ENCODE peak calls at places on chromosomes 7 and 10, in nine cellular contexts. N is endodermal cell; S is CD8-positive, alpha-beta memory T cell; K is CD8-positive, alpha-beta T cell; M is Panc1; Y is ovary; F is astrocyte; T is lung; W is right lobe of liver. U is an unnamed sample.

GRCh38 chr10:103765981-103766380 is 89.4 kb downstream of the SH3PXD2A start:
- DNase-seq in N (no peak), S (peak; percentile 77), K (peak; percentile 81), M (no peak), Y (no peak), F (no peak), T (no peak), W (peak; percentile 57), U (no peak)

GRCh38 chr10:91513598-91513997 is 103.5 kb downstream of the HECTD2 start:
- DNase-seq in N (no peak), S (no peak), K (no peak), M (no peak), Y (no peak), F (no peak), T (no peak), W (no peak), U (no peak)

GRCh38 chr7:106345421-106346166 is 60.8 kb upstream of the NAMPT start:
- DNase-seq in N (no peak), S (no peak), K (no peak), M (no peak), Y (no peak), F (peak; percentile 49), T (no peak), W (no peak), U (no peak)

GRCh38 chr7:8261711-8262695 is at the start of gene ICA1:
- DNase-seq in N (peak; percentile 92), S (no peak), K (no peak), M (no peak), Y (peak; percentile 41), F (peak; percentile 20), T (peak; percentile 80), W (peak; percentile 69), U (peak; percentile 20)

GRCh38 chr7:69656890-69657289 is 58.6 kb downstream of the AUTS2 start:
- DNase-seq in N (no peak), S (no peak), K (no peak), M (no peak), Y (no peak), F (peak; percentile 40), T (no peak), W (peak; percentile 40), U (peak; percentile 51)

GRCh38 chr10:61464461-61465215 is 11.5 kb upstream of the TMEM26 start:
- DNase-seq in N (no peak), S (no peak), K (no peak), M (no peak), Y (no peak), F (peak; percentile 85), T (no peak), W (no peak), U (no peak)

GRCh38 chr7:46557295-46557711 is 636.2 kb upstream of the IGFBP3 start:
- DNase-seq in N (no peak), S (no peak), K (no peak), M (no peak), Y (no peak), F (peak; percentile 59), T (no peak), W (no peak), U (no peak)

GRCh38 chr10:43046288-43046991 is 30.4 kb upstream of the RET start:
- DNase-seq in N (peak; percentile 68), S (no peak), K (no peak), M (no peak), Y (peak; percentile 4), F (no peak), T (no peak), W (peak; percentile 9), U (no peak)

GRCh38 chr7:141568227-141568626 is 17.0 kb downstream of the AGK start:
- DNase-seq in N (no peak), S (no peak), K (no peak), M (no peak), Y (no peak), F (no peak), T (no peak), W (no peak), U (no peak)

GRCh38 chr7:149625339-149625946 is 127.8 kb upstream of the ZNF746 start:
- DNase-seq in N (peak; percentile 86), S (peak; percentile 48), K (peak; percentile 31), M (peak; percentile 38), Y (peak; percentile 73), F (peak; percentile 26), T (peak; percentile 70), W (peak; percentile 43), U (peak; percentile 87)
- H3K4me3 ChIP-seq in N (peak overlapping the region; percentile 94), S (peak overlapping the region; percentile 83), K (peak overlapping the region; percentile 86), M (peak overlapping the region; percentile 99), Y (peak overlapping the region; percentile 99), F (peak overlapping the region; percentile 94), T (no peak overlapping the region), W (peak overlapping the region; percentile 92), U (peak overlapping the region; percentile 96)

GRCh38 chr7:137950967-137951366 is 50.9 kb downstream of the CREB3L2 start:
- DNase-seq in N (no peak), S (no peak), K (no peak), M (no peak), Y (no peak), F (no peak), T (no peak), W (no peak), U (no peak)
- H3K4me1 ChIP-seq in N (peaks cover 40% of the 10 kb centered on the region), S (peaks cover 8% of the 10 kb centered on the region), K (no peaks in the 10 kb centered on the region), M (peaks cover 19% of the 10 kb centered on the region), Y (peaks cover 21% of the 10 kb centered on the region), F (peaks cover 23% of the 10 kb centered on the region), T (peaks cover 45% of the 10 kb centered on the region), W (no peaks in the 10 kb centered on the region), U (peaks cover 5% of the 10 kb centered on the region)

GRCh38 chr7:134902058-134902457 is 84.2 kb upstream of the AGBL3 start:
- DNase-seq in N (no peak), S (no peak), K (no peak), M (no peak), Y (no peak), F (no peak), T (no peak), W (no peak), U (no peak)

GRCh38 chr7:134899729-134900128 is 86.6 kb upstream of the AGBL3 start:
- DNase-seq in N (no peak), S (no peak), K (no peak), M (peak; percentile 52), Y (no peak), F (peak; percentile 78), T (no peak), W (no peak), U (no peak)

GRCh38 chr7:134900430-134900876 is 85.9 kb upstream of the AGBL3 start:
- DNase-seq in N (no peak), S (no peak), K (no peak), M (no peak), Y (no peak), F (no peak), T (no peak), W (no peak), U (no peak)

GRCh38 chr7:134903073-134903790 is 83.1 kb upstream of the AGBL3 start:
- DNase-seq in N (no peak), S (no peak), K (no peak), M (no peak), Y (no peak), F (peak; percentile 77), T (no peak), W (no peak), U (no peak)

DNA sequence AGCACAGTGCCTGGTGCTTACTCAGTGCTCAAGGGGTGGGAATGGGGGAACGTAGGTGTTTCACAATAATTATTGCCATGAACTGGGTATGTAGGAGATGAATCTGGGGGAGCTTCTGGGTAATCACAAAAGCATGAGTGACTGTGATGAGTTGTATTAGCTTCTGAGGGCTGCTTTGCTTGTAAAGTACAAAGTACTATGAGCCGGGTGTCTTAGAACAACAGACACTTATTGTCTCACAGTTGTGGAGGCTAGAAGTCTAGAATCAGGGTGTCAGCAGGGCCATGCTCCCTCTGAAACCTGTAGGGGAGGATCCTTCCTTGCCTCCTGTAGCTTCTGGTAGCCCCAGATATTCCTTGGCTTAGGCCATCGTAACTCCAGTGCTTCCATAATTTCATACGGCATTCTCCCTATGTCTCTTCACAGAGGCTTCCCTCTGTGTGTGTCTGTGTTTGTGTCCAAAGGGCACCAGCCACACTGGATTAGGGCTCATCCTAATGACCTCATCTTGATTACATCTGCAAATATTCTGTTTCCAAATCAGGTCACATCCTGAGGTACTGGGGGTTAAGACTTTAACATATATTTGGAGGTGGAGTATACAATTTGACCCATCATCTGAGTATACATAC is 84.8 kb upstream of the AGBL3 start:
- DNase-seq in N (no peak), S (no peak), K (no peak), M (no peak), Y (no peak), F (no peak), T (no peak), W (peak; percentile 45), U (no peak)
- H3K27ac ChIP-seq in N (no peak overlapping the region), S (no peak overlapping the region), K (no peak overlapping the region), M (no peak overlapping the region), Y (no peak overlapping the region), F (no peak overlapping the region), T (no peak overlapping the region), W (peak overlapping the region; percentile 93), U (no peak overlapping the region)

DNA sequence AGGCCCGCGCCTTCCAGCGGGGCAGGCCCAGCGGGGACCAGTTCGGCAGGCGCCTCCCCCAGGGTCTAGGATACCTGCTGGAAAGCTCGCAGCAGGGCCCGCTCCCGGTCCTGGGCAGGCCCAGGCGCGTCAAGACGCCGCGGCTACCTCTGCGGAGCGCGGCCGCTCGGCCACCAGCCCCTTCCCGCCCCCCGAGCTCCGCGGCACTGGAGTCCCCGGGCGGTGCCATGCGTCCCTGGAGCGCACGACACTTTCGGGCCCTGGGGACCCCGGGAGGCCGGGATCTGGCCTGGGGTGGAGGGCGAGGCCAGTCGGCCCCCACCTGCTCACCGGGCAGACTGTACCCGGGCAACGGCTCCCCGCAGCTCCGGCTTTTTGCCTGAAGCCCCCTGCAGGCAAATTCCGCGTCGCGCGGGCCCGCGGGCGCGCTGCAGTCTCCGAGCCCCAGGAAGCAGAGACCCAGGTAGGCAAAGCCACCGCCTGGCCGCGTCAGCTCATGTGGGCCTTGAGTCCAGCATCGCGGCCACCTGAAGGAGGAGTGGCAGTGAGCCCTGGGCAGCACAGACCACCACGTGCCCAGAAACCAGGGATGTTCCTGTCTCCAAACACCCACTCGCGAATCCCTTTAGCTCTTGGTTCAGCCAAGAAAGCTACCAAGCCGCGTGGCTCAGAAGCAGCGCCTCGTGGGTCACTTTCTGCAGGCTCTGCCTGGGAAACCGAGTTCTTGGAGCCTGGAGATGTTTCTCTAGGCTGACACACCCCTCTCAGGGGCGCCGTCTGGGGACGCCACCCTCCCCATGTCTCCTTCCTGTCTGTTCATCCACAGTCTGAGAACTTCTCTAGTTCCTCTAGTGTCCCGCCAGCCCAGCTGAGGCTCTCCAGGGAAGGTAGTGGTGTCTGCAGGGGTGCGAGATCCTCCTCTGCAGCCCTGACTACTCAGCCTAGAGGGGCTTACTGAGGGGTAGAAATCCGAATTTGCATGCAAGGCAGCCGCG is 46.1 kb upstream of the APBB1IP start:
- DNase-seq in N (peak; percentile 75), S (peak; percentile 12), K (no peak), M (no peak), Y (no peak), F (no peak), T (no peak), W (peak; percentile 33), U (no peak)
- H3K4me3 ChIP-seq in N (no peak overlapping the region), S (no peak overlapping the region), K (peak overlapping the region; percentile 39), M (no peak overlapping the region), Y (no peak overlapping the region), F (no peak overlapping the region), T (no peak overlapping the region), W (peak overlapping the region; percentile 13), U (no peak overlapping the region)

GRCh38 chr10:88291289-88292184 is 291.6 kb downstream of the RNLS start:
- DNase-seq in N (no peak), S (no peak), K (no peak), M (no peak), Y (no peak), F (no peak), T (no peak), W (no peak), U (no peak)
- H3K4me1 ChIP-seq in N (no peaks in the 10 kb centered on the region), S (no peaks in the 10 kb centered on the region), K (no peaks in the 10 kb centered on the region), M (no peaks in the 10 kb centered on the region), Y (no peaks in the 10 kb centered on the region), F (no peaks in the 10 kb centered on the region), T (no peaks in the 10 kb centered on the region), W (no peaks in the 10 kb centered on the region), U (no peaks in the 10 kb centered on the region)

GRCh38 chr10:71370031-71370430 is 26.7 kb upstream of the CDH23 start:
- DNase-seq in N (no peak), S (no peak), K (no peak), M (no peak), Y (no peak), F (no peak), T (no peak), W (no peak), U (no peak)
- H3K27ac ChIP-seq in N (no peak overlapping the region), S (no peak overlapping the region), K (no peak overlapping the region), M (no peak overlapping the region), Y (no peak overlapping the region), F (no peak overlapping the region), T (no peak overlapping the region), W (no peak overlapping the region), U (no peak overlapping the region)

U was measured in A673.